ENCODE peak calls at places on chromosomes 4 and X, in four cellular contexts. One of them, this sample, is unnamed. For H3K36me3, the result is how much of the 10 kb centered on the place peaks cover.

GRCh38 chr4:110020139-110020538 is 107.5 kb downstream of the EGF start:
- DNase-seq in right lobe of liver: no peak
- DNase-seq in left ventricle myocardium inferior: no peak
- DNase-seq in transverse colon: no peak
- DNase-seq in this sample: no peak

GRCh38 chr4:104531390-104531789 is 36.7 kb upstream of the CXXC4 start:
- DNase-seq in right lobe of liver: no peak
- DNase-seq in left ventricle myocardium inferior: no peak
- DNase-seq in transverse colon: no peak
- DNase-seq in this sample: no peak

GRCh38 chrX:151984328-151984727 is 9.9 kb upstream of the GABRE start:
- DNase-seq in right lobe of liver: no peak
- DNase-seq in left ventricle myocardium inferior: no peak
- DNase-seq in transverse colon: no peak
- DNase-seq in this sample: no peak

GRCh38 chr4:78652282-78652876 is 100.8 kb downstream of the ANXA3 start:
- DNase-seq in right lobe of liver: no peak
- DNase-seq in left ventricle myocardium inferior: no peak
- DNase-seq in transverse colon: no peak
- DNase-seq in this sample: no peak

GRCh38 chrX:47633671-47634590 is 4.2 kb upstream of the CFP start:
- DNase-seq in right lobe of liver: no peak
- DNase-seq in left ventricle myocardium inferior: no peak
- DNase-seq in transverse colon: no peak
- DNase-seq in this sample: no peak

GRCh38 chr4:84855774-84856173 is 110.7 kb downstream of the WDFY3 start:
- DNase-seq in right lobe of liver: no peak
- DNase-seq in left ventricle myocardium inferior: no peak
- DNase-seq in transverse colon: no peak
- DNase-seq in this sample: no peak

GRCh38 chr4:37928896-37929537 is 31.2 kb upstream of the PTTG2 start:
- DNase-seq in right lobe of liver: no peak
- DNase-seq in left ventricle myocardium inferior: no peak
- DNase-seq in transverse colon: no peak
- DNase-seq in this sample: no peak

GRCh38 chrX:2500091-2500680 is 590 bp downstream of the DHRSX start:
- DNase-seq in right lobe of liver: peak
- DNase-seq in left ventricle myocardium inferior: peak
- DNase-seq in transverse colon: peak
- DNase-seq in this sample: peak

GRCh38 chr4:140308366-140309123 is 64.9 kb upstream of the SCOC start:
- DNase-seq in right lobe of liver: no peak
- DNase-seq in left ventricle myocardium inferior: peak
- DNase-seq in transverse colon: peak
- DNase-seq in this sample: no peak

GRCh38 chr4:181958435-181958834 is 284.8 kb upstream of the TENM3 start:
- DNase-seq in right lobe of liver: no peak
- DNase-seq in left ventricle myocardium inferior: no peak
- DNase-seq in transverse colon: no peak
- DNase-seq in this sample: no peak

GRCh38 chrX:23699636-23700194 is 32.4 kb downstream of the PRDX4 start:
- DNase-seq in right lobe of liver: no peak
- DNase-seq in left ventricle myocardium inferior: no peak
- DNase-seq in transverse colon: no peak
- DNase-seq in this sample: no peak

GRCh38 chr4:165308606-165309005 is 18.9 kb upstream of the MSMO1 start:
- DNase-seq in right lobe of liver: no peak
- DNase-seq in left ventricle myocardium inferior: no peak
- DNase-seq in transverse colon: no peak
- DNase-seq in this sample: no peak
- H3K36me3 ChIP-seq in right lobe of liver: under half
- H3K36me3 ChIP-seq in left ventricle myocardium inferior: under half
- H3K36me3 ChIP-seq in transverse colon: under half
- H3K36me3 ChIP-seq in this sample: under half

GRCh38 chr4:48103483-48104139 is 30.4 kb downstream of the TXK start:
- DNase-seq in right lobe of liver: no peak
- DNase-seq in left ventricle myocardium inferior: no peak
- DNase-seq in transverse colon: peak
- DNase-seq in this sample: no peak
- H3K36me3 ChIP-seq in right lobe of liver: under half
- H3K36me3 ChIP-seq in left ventricle myocardium inferior: under half
- H3K36me3 ChIP-seq in transverse colon: under half
- H3K36me3 ChIP-seq in this sample: under half

GRCh38 chrX:87376896-87377295 is 140.7 kb upstream of the KLHL4 start:
- DNase-seq in right lobe of liver: no peak
- DNase-seq in left ventricle myocardium inferior: no peak
- DNase-seq in transverse colon: no peak
- DNase-seq in this sample: no peak
- H3K36me3 ChIP-seq in right lobe of liver: under half
- H3K36me3 ChIP-seq in left ventricle myocardium inferior: under half
- H3K36me3 ChIP-seq in transverse colon: under half
- H3K36me3 ChIP-seq in this sample: under half

GRCh38 chrX:53244610-53245009 is 19.6 kb upstream of the KDM5C start:
- DNase-seq in right lobe of liver: no peak
- DNase-seq in left ventricle myocardium inferior: no peak
- DNase-seq in transverse colon: no peak
- DNase-seq in this sample: no peak

GRCh38 chrX:53239474-53239873 is 14.5 kb upstream of the KDM5C start:
- DNase-seq in right lobe of liver: no peak
- DNase-seq in left ventricle myocardium inferior: no peak
- DNase-seq in transverse colon: no peak
- DNase-seq in this sample: no peak

GRCh38 chrX:53237056-53237455 is 12.0 kb upstream of the KDM5C start:
- DNase-seq in right lobe of liver: no peak
- DNase-seq in left ventricle myocardium inferior: no peak
- DNase-seq in transverse colon: no peak
- DNase-seq in this sample: no peak

GRCh38 chrX:53242310-53242709 is 17.3 kb upstream of the KDM5C start:
- DNase-seq in right lobe of liver: no peak
- DNase-seq in left ventricle myocardium inferior: no peak
- DNase-seq in transverse colon: no peak
- DNase-seq in this sample: no peak

DNA sequence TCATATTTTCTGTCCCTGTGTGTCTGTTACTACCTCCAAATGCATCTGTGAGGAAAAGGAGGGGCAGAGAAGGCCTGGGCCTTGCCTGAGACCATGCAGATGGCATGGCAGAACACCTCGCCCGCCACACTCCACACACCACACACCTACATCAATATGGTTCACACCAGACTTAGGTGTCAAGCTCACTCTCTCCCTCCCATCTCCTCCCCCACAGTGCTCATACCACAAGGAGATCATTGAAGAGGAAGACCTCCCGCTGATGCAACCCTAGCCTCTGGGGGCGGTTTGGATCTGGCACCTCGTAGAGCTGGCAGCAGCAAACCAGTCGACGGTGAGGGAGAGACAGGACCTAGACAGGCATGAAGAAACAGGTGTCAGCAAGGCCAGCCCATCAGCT is 16.6 kb upstream of the KDM5C start:
- DNase-seq in right lobe of liver: no peak
- DNase-seq in left ventricle myocardium inferior: no peak
- DNase-seq in transverse colon: no peak
- DNase-seq in this sample: no peak
- H3K36me3 ChIP-seq in right lobe of liver: under half
- H3K36me3 ChIP-seq in left ventricle myocardium inferior: under half
- H3K36me3 ChIP-seq in transverse colon: under half
- H3K36me3 ChIP-seq in this sample: under half